ENCODE peak calls at places on chromosomes 3 and 15, in seven cellular contexts. One of them, this sample, is unnamed.

GRCh38 chr3:13708871-13709595 is 160.1 kb downstream of the FBLN2 start:
- DNase-seq in nephron progenitor cell: no peak
- DNase-seq in heart left ventricle: peak
- DNase-seq in endothelial cell: peak
- DNase-seq in astrocyte of the spinal cord: no peak
- DNase-seq in GM12865: no peak
- DNase-seq in kidney: no peak
- DNase-seq in this sample: no peak

GRCh38 chr3:157417247-157417646 is 19.4 kb upstream of the PTX3 start:
- DNase-seq in nephron progenitor cell: no peak
- DNase-seq in heart left ventricle: no peak
- DNase-seq in endothelial cell: no peak
- DNase-seq in astrocyte of the spinal cord: no peak
- DNase-seq in GM12865: no peak
- DNase-seq in kidney: no peak
- DNase-seq in this sample: no peak

GRCh38 chr3:126954141-126954845 is 28.6 kb upstream of the PLXNA1 start:
- DNase-seq in nephron progenitor cell: no peak
- DNase-seq in heart left ventricle: no peak
- DNase-seq in endothelial cell: no peak
- DNase-seq in astrocyte of the spinal cord: no peak
- DNase-seq in GM12865: peak
- DNase-seq in kidney: peak
- DNase-seq in this sample: peak

GRCh38 chr15:90557147-90557546 is 27.4 kb downstream of the CRTC3 start:
- DNase-seq in nephron progenitor cell: no peak
- DNase-seq in heart left ventricle: no peak
- DNase-seq in endothelial cell: no peak
- DNase-seq in astrocyte of the spinal cord: no peak
- DNase-seq in GM12865: peak
- DNase-seq in kidney: no peak
- DNase-seq in this sample: peak

GRCh38 chr15:87747106-87747505 is 509.4 kb downstream of the NTRK3 start:
- DNase-seq in nephron progenitor cell: no peak
- DNase-seq in heart left ventricle: no peak
- DNase-seq in endothelial cell: no peak
- DNase-seq in astrocyte of the spinal cord: no peak
- DNase-seq in GM12865: no peak
- DNase-seq in kidney: no peak
- DNase-seq in this sample: no peak

GRCh38 chr3:49024449-49024848 is 2.5 kb downstream of the NDUFAF3 start:
- DNase-seq in nephron progenitor cell: no peak
- DNase-seq in heart left ventricle: no peak
- DNase-seq in endothelial cell: no peak
- DNase-seq in astrocyte of the spinal cord: no peak
- DNase-seq in GM12865: peak
- DNase-seq in kidney: no peak
- DNase-seq in this sample: no peak

GRCh38 chr3:110059431-110059830 is 722.1 kb upstream of the DPPA4 start:
- DNase-seq in nephron progenitor cell: no peak
- DNase-seq in heart left ventricle: no peak
- DNase-seq in endothelial cell: no peak
- DNase-seq in astrocyte of the spinal cord: no peak
- DNase-seq in GM12865: no peak
- DNase-seq in kidney: no peak
- DNase-seq in this sample: no peak

GRCh38 chr3:32384938-32385337 is 6.7 kb upstream of the CMTM7 start:
- DNase-seq in nephron progenitor cell: peak
- DNase-seq in heart left ventricle: peak
- DNase-seq in endothelial cell: peak
- DNase-seq in astrocyte of the spinal cord: peak
- DNase-seq in GM12865: no peak
- DNase-seq in kidney: no peak
- DNase-seq in this sample: no peak

GRCh38 chr15:43249236-43249635 is 17.5 kb downstream of the TGM5 start:
- DNase-seq in nephron progenitor cell: no peak
- DNase-seq in heart left ventricle: no peak
- DNase-seq in endothelial cell: no peak
- DNase-seq in astrocyte of the spinal cord: no peak
- DNase-seq in GM12865: no peak
- DNase-seq in kidney: no peak
- DNase-seq in this sample: no peak

GRCh38 chr3:62186967-62187366 is 186.4 kb downstream of the FEZF2 start:
- DNase-seq in nephron progenitor cell: no peak
- DNase-seq in heart left ventricle: no peak
- DNase-seq in endothelial cell: peak
- DNase-seq in astrocyte of the spinal cord: peak
- DNase-seq in GM12865: peak
- DNase-seq in kidney: no peak
- DNase-seq in this sample: no peak

GRCh38 chr3:122092460-122093165 is 37.5 kb downstream of the CD86 start:
- DNase-seq in nephron progenitor cell: no peak
- DNase-seq in heart left ventricle: peak
- DNase-seq in endothelial cell: peak
- DNase-seq in astrocyte of the spinal cord: peak
- DNase-seq in GM12865: peak
- DNase-seq in kidney: no peak
- DNase-seq in this sample: no peak

GRCh38 chr3:8589880-8590556 is 54.6 kb downstream of the SSUH2 start:
- DNase-seq in nephron progenitor cell: no peak
- DNase-seq in heart left ventricle: no peak
- DNase-seq in endothelial cell: no peak
- DNase-seq in astrocyte of the spinal cord: peak
- DNase-seq in GM12865: no peak
- DNase-seq in kidney: no peak
- DNase-seq in this sample: no peak

GRCh38 chr15:88644741-88645140 is 5.9 kb downstream of the ISG20 start:
- DNase-seq in nephron progenitor cell: no peak
- DNase-seq in heart left ventricle: no peak
- DNase-seq in endothelial cell: no peak
- DNase-seq in astrocyte of the spinal cord: no peak
- DNase-seq in GM12865: no peak
- DNase-seq in kidney: no peak
- DNase-seq in this sample: no peak

GRCh38 chr3:43001094-43001553 is 22.0 kb downstream of the GASK1A start:
- DNase-seq in nephron progenitor cell: no peak
- DNase-seq in heart left ventricle: peak
- DNase-seq in endothelial cell: no peak
- DNase-seq in astrocyte of the spinal cord: peak
- DNase-seq in GM12865: no peak
- DNase-seq in kidney: peak
- DNase-seq in this sample: no peak

GRCh38 chr3:71885001-71885400 is 100.1 kb upstream of the PROK2 start:
- DNase-seq in nephron progenitor cell: no peak
- DNase-seq in heart left ventricle: no peak
- DNase-seq in endothelial cell: no peak
- DNase-seq in astrocyte of the spinal cord: no peak
- DNase-seq in GM12865: no peak
- DNase-seq in kidney: no peak
- DNase-seq in this sample: no peak

GRCh38 chr3:119976214-119976613 is 118.0 kb downstream of the GSK3B start:
- DNase-seq in nephron progenitor cell: no peak
- DNase-seq in heart left ventricle: no peak
- DNase-seq in endothelial cell: no peak
- DNase-seq in astrocyte of the spinal cord: no peak
- DNase-seq in GM12865: no peak
- DNase-seq in kidney: no peak
- DNase-seq in this sample: no peak

GRCh38 chr3:165895919-165896318 is 58.7 kb upstream of the BCHE start:
- DNase-seq in nephron progenitor cell: peak
- DNase-seq in heart left ventricle: no peak
- DNase-seq in endothelial cell: peak
- DNase-seq in astrocyte of the spinal cord: no peak
- DNase-seq in GM12865: peak
- DNase-seq in kidney: no peak
- DNase-seq in this sample: no peak

GRCh38 chr15:59656935-59657634 is at the start of gene GTF2A2:
- DNase-seq in nephron progenitor cell: peak
- DNase-seq in heart left ventricle: peak
- DNase-seq in endothelial cell: peak
- DNase-seq in astrocyte of the spinal cord: peak
- DNase-seq in GM12865: peak
- DNase-seq in kidney: peak
- DNase-seq in this sample: peak

GRCh38 chr3:21528291-21528690 is 222.7 kb downstream of the ZNF385D start:
- DNase-seq in nephron progenitor cell: no peak
- DNase-seq in heart left ventricle: no peak
- DNase-seq in endothelial cell: no peak
- DNase-seq in astrocyte of the spinal cord: no peak
- DNase-seq in GM12865: no peak
- DNase-seq in kidney: no peak
- DNase-seq in this sample: no peak

GRCh38 chr15:99427210-99427609 is 138.6 kb upstream of the MEF2A start:
- DNase-seq in nephron progenitor cell: no peak
- DNase-seq in heart left ventricle: no peak
- DNase-seq in endothelial cell: no peak
- DNase-seq in astrocyte of the spinal cord: no peak
- DNase-seq in GM12865: no peak
- DNase-seq in kidney: peak
- DNase-seq in this sample: no peak

GRCh38 chr3:135237371-135237770 is 442.3 kb downstream of the EPHB1 start:
- DNase-seq in nephron progenitor cell: no peak
- DNase-seq in heart left ventricle: no peak
- DNase-seq in endothelial cell: peak
- DNase-seq in astrocyte of the spinal cord: no peak
- DNase-seq in GM12865: no peak
- DNase-seq in kidney: no peak
- DNase-seq in this sample: no peak
- TF ChIP-seq CTCF in nephron progenitor cell: peak
- TF ChIP-seq CTCF in heart left ventricle: no peak
- TF ChIP-seq CTCF in endothelial cell: no peak
- TF ChIP-seq CTCF in astrocyte of the spinal cord: no peak
- TF ChIP-seq CTCF in GM12865: no peak
- TF ChIP-seq CTCF in kidney: no peak
- TF ChIP-seq CTCF in this sample: no peak

DNA sequence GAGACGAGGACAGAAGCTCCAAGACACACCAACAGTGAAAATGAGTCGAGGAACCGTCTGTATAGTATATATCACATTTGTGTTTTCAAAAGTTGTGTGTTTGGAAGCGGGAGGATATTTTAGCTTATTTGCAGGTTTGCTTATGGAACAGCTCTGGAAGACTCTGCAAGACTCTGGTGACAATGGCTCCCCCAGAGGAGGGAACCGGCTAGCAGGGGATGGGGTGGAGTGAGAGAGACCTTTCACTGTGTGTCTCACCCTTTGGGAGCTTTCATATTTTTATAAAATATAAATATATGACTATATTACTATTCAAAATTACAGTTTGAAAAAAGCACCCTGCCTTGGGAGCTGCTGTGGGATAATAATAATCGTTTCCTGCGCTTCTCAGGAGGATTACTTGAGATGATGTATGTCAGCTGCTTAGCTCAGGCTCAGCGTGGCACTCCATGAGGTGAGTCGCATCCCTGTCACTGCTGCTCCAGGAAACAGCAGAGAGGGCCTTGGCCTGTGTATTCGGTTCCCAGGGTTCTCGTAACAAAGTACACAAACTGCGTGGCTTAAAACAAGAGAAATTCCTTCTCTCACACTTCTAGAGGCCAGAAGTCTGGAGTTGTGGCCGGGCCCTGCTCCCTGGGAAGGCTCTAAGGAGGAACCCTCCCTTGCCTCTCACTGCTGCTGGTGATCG is 183.9 kb downstream of the FAM43A start:
- DNase-seq in nephron progenitor cell: no peak
- DNase-seq in heart left ventricle: no peak
- DNase-seq in endothelial cell: no peak
- DNase-seq in astrocyte of the spinal cord: peak
- DNase-seq in GM12865: no peak
- DNase-seq in kidney: no peak
- DNase-seq in this sample: no peak
- TF ChIP-seq CTCF in nephron progenitor cell: no peak
- TF ChIP-seq CTCF in heart left ventricle: no peak
- TF ChIP-seq CTCF in endothelial cell: no peak
- TF ChIP-seq CTCF in astrocyte of the spinal cord: no peak
- TF ChIP-seq CTCF in GM12865: no peak
- TF ChIP-seq CTCF in kidney: no peak
- TF ChIP-seq CTCF in this sample: no peak

GRCh38 chr3:17257269-17257668 is 372.5 kb downstream of the PLCL2 start:
- DNase-seq in nephron progenitor cell: no peak
- DNase-seq in heart left ventricle: no peak
- DNase-seq in endothelial cell: no peak
- DNase-seq in astrocyte of the spinal cord: no peak
- DNase-seq in GM12865: no peak
- DNase-seq in kidney: no peak
- DNase-seq in this sample: no peak

GRCh38 chr3:17261627-17262369 is 377.0 kb downstream of the PLCL2 start:
- DNase-seq in nephron progenitor cell: no peak
- DNase-seq in heart left ventricle: no peak
- DNase-seq in endothelial cell: no peak
- DNase-seq in astrocyte of the spinal cord: no peak
- DNase-seq in GM12865: no peak
- DNase-seq in kidney: no peak
- DNase-seq in this sample: no peak

GRCh38 chr3:17260257-17260656 is 375.5 kb downstream of the PLCL2 start:
- DNase-seq in nephron progenitor cell: no peak
- DNase-seq in heart left ventricle: no peak
- DNase-seq in endothelial cell: no peak
- DNase-seq in astrocyte of the spinal cord: no peak
- DNase-seq in GM12865: no peak
- DNase-seq in kidney: no peak
- DNase-seq in this sample: no peak

GRCh38 chr3:17258823-17259436 is 374.2 kb downstream of the PLCL2 start:
- DNase-seq in nephron progenitor cell: peak
- DNase-seq in heart left ventricle: no peak
- DNase-seq in endothelial cell: peak
- DNase-seq in astrocyte of the spinal cord: peak
- DNase-seq in GM12865: peak
- DNase-seq in kidney: no peak
- DNase-seq in this sample: peak
- TF ChIP-seq CTCF in nephron progenitor cell: peak
- TF ChIP-seq CTCF in heart left ventricle: peak
- TF ChIP-seq CTCF in endothelial cell: peak
- TF ChIP-seq CTCF in astrocyte of the spinal cord: peak
- TF ChIP-seq CTCF in GM12865: peak
- TF ChIP-seq CTCF in kidney: peak
- TF ChIP-seq CTCF in this sample: peak

GRCh38 chr3:50246517-50246954 is 10.5 kb downstream of the GNAI2 start:
- DNase-seq in nephron progenitor cell: no peak
- DNase-seq in heart left ventricle: peak
- DNase-seq in endothelial cell: peak
- DNase-seq in astrocyte of the spinal cord: peak
- DNase-seq in GM12865: peak
- DNase-seq in kidney: peak
- DNase-seq in this sample: peak
- TF ChIP-seq CTCF in nephron progenitor cell: peak
- TF ChIP-seq CTCF in heart left ventricle: no peak
- TF ChIP-seq CTCF in endothelial cell: no peak
- TF ChIP-seq CTCF in astrocyte of the spinal cord: no peak
- TF ChIP-seq CTCF in GM12865: no peak
- TF ChIP-seq CTCF in kidney: no peak
- TF ChIP-seq CTCF in this sample: no peak